ENCODE peak calls at places on chromosomes 4 and X, in four cellular contexts. F is activated T-cell treated with anti-CD3 and anti-CD28 coated beads, Interleukin-2, amount 50 U/mL, for 1 hour; Y is neural progenitor cell; R is AML-193. H is an unnamed sample.
A peak's percentile ranks its signal among the peaks of the same experiment; 100 is the strongest.

GRCh38 chr4:112170451-112170993 is 25.3 kb downstream of the FAM241A start:
- DNase-seq in Y (no peak), R (no peak), F (no peak), H (no peak)

GRCh38 chrX:129693343-129693742 is 38.6 kb upstream of the APLN start:
- DNase-seq in F (no peak), Y (no peak), R (no peak), H (no peak)

GRCh38 chr4:71251266-71251665 is 87.6 kb upstream of the SLC4A4 start:
- DNase-seq in Y (no peak), R (no peak), F (no peak), H (no peak)

GRCh38 chr4:119189638-119190037 is 22.9 kb upstream of the USP53 start:
- DNase-seq in R (peak; percentile 37), Y (no peak), F (no peak), H (no peak)

GRCh38 chr4:25991296-25991695 is 77.3 kb downstream of the SMIM20 start:
- DNase-seq in F (no peak), R (no peak), Y (no peak), H (no peak)

GRCh38 chr4:181846934-181847333 is 396.3 kb upstream of the TENM3 start:
- DNase-seq in F (no peak), R (no peak), Y (no peak), H (no peak)

GRCh38 chr4:97978791-97979488 is 164.3 kb downstream of the STPG2 start:
- DNase-seq in Y (peak; percentile 48), F (no peak), R (no peak), H (no peak)

GRCh38 chr4:139266583-139267257 is 13.3 kb downstream of the MGARP start:
- DNase-seq in Y (peak; percentile 35), F (peak; percentile 52), R (peak; percentile 84), H (no peak)

GRCh38 chr4:144338834-144339233 is 198.3 kb upstream of the GYPA start:
- DNase-seq in R (no peak), Y (no peak), F (no peak), H (no peak)

GRCh38 chr4:158065603-158066002 is 107.2 kb downstream of the GASK1B start:
- DNase-seq in R (no peak), F (no peak), Y (no peak), H (no peak)

GRCh38 chrX:52574416-52575275 is 57.8 kb upstream of the XAGE1B start:
- DNase-seq in Y (peak; percentile 76), F (no peak), R (peak; percentile 25), H (peak; percentile 51)

GRCh38 chr4:123127218-123127617 is 204.8 kb upstream of the NUDT6 start:
- DNase-seq in F (no peak), Y (no peak), R (peak; percentile 33), H (no peak)

GRCh38 chrX:56066016-56066415 is 166.1 kb upstream of the KLF8 start:
- DNase-seq in Y (no peak), F (no peak), R (no peak), H (no peak)

GRCh38 chrX:129777218-129777768 is 2.5 kb upstream of the SASH3 start:
- DNase-seq in R (peak; percentile 63), F (peak; percentile 70), Y (no peak), H (no peak)

GRCh38 chr4:180310616-180311015 is 1932.6 kb upstream of the TENM3 start:
- DNase-seq in F (no peak), Y (no peak), R (no peak), H (no peak)

GRCh38 chrX:23511783-23512182 is 155.5 kb upstream of the PRDX4 start:
- DNase-seq in F (no peak), Y (no peak), R (no peak), H (no peak)

GRCh38 chr4:163191999-163192398 is 25.3 kb upstream of the NAF1 start:
- DNase-seq in R (peak; percentile 16), Y (no peak), F (no peak), H (no peak)